ENCODE peak calls at places on chromosomes 6 and 20, in ten cellular contexts. One of them, this sample, is unnamed.

GRCh38 chr6:143023695-143024094 is 37.0 kb upstream of the AIG1 start:
- DNase-seq in MM.1S: no peak
- DNase-seq in pancreas: no peak
- DNase-seq in ascending aorta: no peak
- DNase-seq in activated B cell treated with CpG ODN at 0.5 μM for 24 hours: no peak
- DNase-seq in GM12864: no peak
- DNase-seq in HL-60: no peak
- DNase-seq in transverse colon: no peak
- DNase-seq in heart right ventricle: no peak
- DNase-seq in WTC11: no peak
- DNase-seq in this sample: no peak

GRCh38 chr20:47568019-47568418 is 66.3 kb downstream of the NCOA3 start:
- DNase-seq in ascending aorta: peak
- DNase-seq in pancreas: peak
- DNase-seq in GM12864: no peak
- DNase-seq in transverse colon: peak
- DNase-seq in heart right ventricle: peak
- DNase-seq in activated B cell treated with CpG ODN at 0.5 μM for 24 hours: no peak
- DNase-seq in HL-60: no peak
- DNase-seq in WTC11: no peak
- DNase-seq in MM.1S: no peak
- DNase-seq in this sample: no peak

GRCh38 chr20:13013411-13013810 is 4.6 kb downstream of the SPTLC3 start:
- DNase-seq in transverse colon: no peak
- DNase-seq in activated B cell treated with CpG ODN at 0.5 μM for 24 hours: no peak
- DNase-seq in WTC11: no peak
- DNase-seq in heart right ventricle: no peak
- DNase-seq in pancreas: no peak
- DNase-seq in GM12864: no peak
- DNase-seq in MM.1S: no peak
- DNase-seq in HL-60: no peak
- DNase-seq in ascending aorta: no peak
- DNase-seq in this sample: no peak

GRCh38 chr6:163159689-163160088 is 254.8 kb upstream of the QKI start:
- DNase-seq in ascending aorta: no peak
- DNase-seq in HL-60: no peak
- DNase-seq in heart right ventricle: no peak
- DNase-seq in MM.1S: no peak
- DNase-seq in pancreas: no peak
- DNase-seq in WTC11: no peak
- DNase-seq in GM12864: no peak
- DNase-seq in transverse colon: no peak
- DNase-seq in activated B cell treated with CpG ODN at 0.5 μM for 24 hours: no peak
- DNase-seq in this sample: no peak

GRCh38 chr20:20143646-20144045 is 91.3 kb downstream of the CFAP61 start:
- DNase-seq in pancreas: no peak
- DNase-seq in WTC11: no peak
- DNase-seq in activated B cell treated with CpG ODN at 0.5 μM for 24 hours: no peak
- DNase-seq in transverse colon: no peak
- DNase-seq in HL-60: no peak
- DNase-seq in GM12864: no peak
- DNase-seq in heart right ventricle: no peak
- DNase-seq in ascending aorta: no peak
- DNase-seq in MM.1S: no peak
- DNase-seq in this sample: no peak

GRCh38 chr6:144725731-144726522 is 440.8 kb downstream of the UTRN start:
- DNase-seq in GM12864: no peak
- DNase-seq in activated B cell treated with CpG ODN at 0.5 μM for 24 hours: no peak
- DNase-seq in pancreas: peak
- DNase-seq in transverse colon: no peak
- DNase-seq in heart right ventricle: peak
- DNase-seq in HL-60: no peak
- DNase-seq in MM.1S: no peak
- DNase-seq in WTC11: no peak
- DNase-seq in ascending aorta: no peak
- DNase-seq in this sample: peak

GRCh38 chr20:50152394-50153152 is 950 bp downstream of the PEDS1 start:
- DNase-seq in WTC11: no peak
- DNase-seq in HL-60: no peak
- DNase-seq in ascending aorta: no peak
- DNase-seq in activated B cell treated with CpG ODN at 0.5 μM for 24 hours: no peak
- DNase-seq in transverse colon: peak
- DNase-seq in MM.1S: no peak
- DNase-seq in heart right ventricle: no peak
- DNase-seq in GM12864: no peak
- DNase-seq in pancreas: no peak
- DNase-seq in this sample: no peak

GRCh38 chr6:40922281-40922680 is 116.7 kb downstream of the UNC5CL start:
- DNase-seq in transverse colon: no peak
- DNase-seq in GM12864: no peak
- DNase-seq in HL-60: no peak
- DNase-seq in heart right ventricle: no peak
- DNase-seq in ascending aorta: no peak
- DNase-seq in pancreas: no peak
- DNase-seq in MM.1S: no peak
- DNase-seq in activated B cell treated with CpG ODN at 0.5 μM for 24 hours: no peak
- DNase-seq in WTC11: no peak
- DNase-seq in this sample: no peak

GRCh38 chr6:145373826-145374225 is 361.5 kb downstream of the EPM2A start:
- DNase-seq in activated B cell treated with CpG ODN at 0.5 μM for 24 hours: no peak
- DNase-seq in HL-60: no peak
- DNase-seq in heart right ventricle: no peak
- DNase-seq in pancreas: no peak
- DNase-seq in GM12864: no peak
- DNase-seq in ascending aorta: no peak
- DNase-seq in transverse colon: no peak
- DNase-seq in MM.1S: no peak
- DNase-seq in WTC11: no peak
- DNase-seq in this sample: no peak

GRCh38 chr6:108662702-108663101 is 102.0 kb downstream of the FOXO3 start:
- DNase-seq in GM12864: no peak
- DNase-seq in HL-60: no peak
- DNase-seq in pancreas: no peak
- DNase-seq in WTC11: no peak
- DNase-seq in MM.1S: no peak
- DNase-seq in heart right ventricle: no peak
- DNase-seq in activated B cell treated with CpG ODN at 0.5 μM for 24 hours: no peak
- DNase-seq in transverse colon: no peak
- DNase-seq in ascending aorta: no peak
- DNase-seq in this sample: no peak

GRCh38 chr6:108666656-108667260 is 106.0 kb downstream of the FOXO3 start:
- DNase-seq in heart right ventricle: no peak
- DNase-seq in activated B cell treated with CpG ODN at 0.5 μM for 24 hours: no peak
- DNase-seq in GM12864: no peak
- DNase-seq in transverse colon: no peak
- DNase-seq in ascending aorta: no peak
- DNase-seq in MM.1S: no peak
- DNase-seq in pancreas: no peak
- DNase-seq in HL-60: no peak
- DNase-seq in WTC11: no peak
- DNase-seq in this sample: no peak

GRCh38 chr6:108661982-108662381 is 101.3 kb downstream of the FOXO3 start:
- DNase-seq in transverse colon: no peak
- DNase-seq in ascending aorta: no peak
- DNase-seq in heart right ventricle: no peak
- DNase-seq in pancreas: no peak
- DNase-seq in activated B cell treated with CpG ODN at 0.5 μM for 24 hours: no peak
- DNase-seq in WTC11: no peak
- DNase-seq in HL-60: no peak
- DNase-seq in GM12864: no peak
- DNase-seq in MM.1S: no peak
- DNase-seq in this sample: no peak

GRCh38 chr6:108667984-108668383 is 107.3 kb downstream of the FOXO3 start:
- DNase-seq in pancreas: no peak
- DNase-seq in activated B cell treated with CpG ODN at 0.5 μM for 24 hours: no peak
- DNase-seq in heart right ventricle: no peak
- DNase-seq in HL-60: no peak
- DNase-seq in WTC11: no peak
- DNase-seq in transverse colon: no peak
- DNase-seq in GM12864: no peak
- DNase-seq in ascending aorta: no peak
- DNase-seq in MM.1S: peak
- DNase-seq in this sample: no peak

DNA sequence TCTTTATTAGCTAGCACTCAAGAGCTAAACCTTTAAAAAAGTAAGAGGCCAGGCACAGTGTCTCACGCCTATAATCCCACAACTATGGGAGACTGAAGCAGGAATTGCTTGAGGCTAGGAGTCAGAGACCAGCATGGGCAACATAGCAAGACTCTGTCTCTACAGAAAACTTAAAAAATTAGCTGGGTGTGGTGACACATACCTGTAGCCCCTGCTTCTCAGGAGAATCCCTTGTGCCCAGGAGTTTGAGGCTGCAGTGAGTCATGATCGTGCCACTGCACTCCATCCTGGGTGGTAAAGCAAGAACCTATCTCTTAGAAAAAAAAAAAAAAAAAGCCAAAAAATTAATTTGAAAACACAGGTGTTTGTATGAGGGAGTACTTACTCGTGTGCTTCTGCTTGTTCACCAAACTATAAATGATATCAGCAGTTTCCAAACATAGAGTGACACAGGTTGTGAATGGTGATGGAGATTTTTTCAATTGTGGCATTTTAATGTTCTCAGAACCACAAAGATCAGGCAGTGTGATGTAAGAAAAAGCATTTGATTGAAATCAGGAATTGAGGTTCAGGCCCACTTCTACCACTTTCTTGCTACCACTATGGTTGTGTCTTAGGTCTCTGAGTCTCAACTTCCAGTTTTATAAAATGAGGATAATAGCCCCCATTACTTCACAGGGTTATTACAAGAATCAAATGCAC is 104.9 kb downstream of the FOXO3 start:
- DNase-seq in activated B cell treated with CpG ODN at 0.5 μM for 24 hours: no peak
- DNase-seq in GM12864: no peak
- DNase-seq in MM.1S: peak
- DNase-seq in transverse colon: no peak
- DNase-seq in HL-60: no peak
- DNase-seq in heart right ventricle: no peak
- DNase-seq in ascending aorta: no peak
- DNase-seq in WTC11: no peak
- DNase-seq in pancreas: no peak
- DNase-seq in this sample: no peak
- TF ChIP-seq CTCF in activated B cell treated with CpG ODN at 0.5 μM for 24 hours: no peak
- TF ChIP-seq CTCF in GM12864: no peak
- TF ChIP-seq CTCF in MM.1S: no peak
- TF ChIP-seq CTCF in transverse colon: no peak
- TF ChIP-seq CTCF in HL-60: no peak
- TF ChIP-seq CTCF in heart right ventricle: no peak
- TF ChIP-seq CTCF in ascending aorta: no peak
- TF ChIP-seq CTCF in WTC11: no peak
- TF ChIP-seq CTCF in pancreas: no peak
- TF ChIP-seq CTCF in this sample: no peak

GRCh38 chr20:653590-654426 is 808 bp upstream of the SRXN1 start:
- DNase-seq in HL-60: no peak
- DNase-seq in activated B cell treated with CpG ODN at 0.5 μM for 24 hours: no peak
- DNase-seq in heart right ventricle: no peak
- DNase-seq in ascending aorta: no peak
- DNase-seq in MM.1S: no peak
- DNase-seq in WTC11: no peak
- DNase-seq in GM12864: no peak
- DNase-seq in pancreas: peak
- DNase-seq in transverse colon: peak
- DNase-seq in this sample: no peak
- TF ChIP-seq CTCF in HL-60: no peak
- TF ChIP-seq CTCF in activated B cell treated with CpG ODN at 0.5 μM for 24 hours: no peak
- TF ChIP-seq CTCF in heart right ventricle: no peak
- TF ChIP-seq CTCF in ascending aorta: no peak
- TF ChIP-seq CTCF in MM.1S: no peak
- TF ChIP-seq CTCF in WTC11: no peak
- TF ChIP-seq CTCF in GM12864: no peak
- TF ChIP-seq CTCF in pancreas: no peak
- TF ChIP-seq CTCF in transverse colon: no peak
- TF ChIP-seq CTCF in this sample: no peak

GRCh38 chr20:34824861-34825529 is 456 bp downstream of the NCOA6 start:
- DNase-seq in ascending aorta: peak
- DNase-seq in WTC11: peak
- DNase-seq in pancreas: peak
- DNase-seq in MM.1S: peak
- DNase-seq in transverse colon: peak
- DNase-seq in activated B cell treated with CpG ODN at 0.5 μM for 24 hours: peak
- DNase-seq in heart right ventricle: peak
- DNase-seq in HL-60: no peak
- DNase-seq in GM12864: no peak
- DNase-seq in this sample: peak

GRCh38 chr20:34825530-34826362 is at the start of gene NCOA6:
- DNase-seq in ascending aorta: peak
- DNase-seq in pancreas: peak
- DNase-seq in GM12864: peak
- DNase-seq in WTC11: peak
- DNase-seq in heart right ventricle: peak
- DNase-seq in transverse colon: peak
- DNase-seq in activated B cell treated with CpG ODN at 0.5 μM for 24 hours: peak
- DNase-seq in HL-60: peak
- DNase-seq in MM.1S: peak
- DNase-seq in this sample: peak

GRCh38 chr20:34834459-34834893 is 9.0 kb upstream of the NCOA6 start:
- DNase-seq in GM12864: no peak
- DNase-seq in WTC11: no peak
- DNase-seq in heart right ventricle: no peak
- DNase-seq in MM.1S: peak
- DNase-seq in ascending aorta: no peak
- DNase-seq in HL-60: no peak
- DNase-seq in pancreas: no peak
- DNase-seq in activated B cell treated with CpG ODN at 0.5 μM for 24 hours: no peak
- DNase-seq in transverse colon: no peak
- DNase-seq in this sample: no peak

GRCh38 chr20:34824026-34824860 is 1.2 kb downstream of the NCOA6 start:
- DNase-seq in activated B cell treated with CpG ODN at 0.5 μM for 24 hours: peak
- DNase-seq in HL-60: no peak
- DNase-seq in transverse colon: peak
- DNase-seq in ascending aorta: peak
- DNase-seq in WTC11: peak
- DNase-seq in MM.1S: peak
- DNase-seq in GM12864: peak
- DNase-seq in pancreas: peak
- DNase-seq in heart right ventricle: peak
- DNase-seq in this sample: peak

DNA sequence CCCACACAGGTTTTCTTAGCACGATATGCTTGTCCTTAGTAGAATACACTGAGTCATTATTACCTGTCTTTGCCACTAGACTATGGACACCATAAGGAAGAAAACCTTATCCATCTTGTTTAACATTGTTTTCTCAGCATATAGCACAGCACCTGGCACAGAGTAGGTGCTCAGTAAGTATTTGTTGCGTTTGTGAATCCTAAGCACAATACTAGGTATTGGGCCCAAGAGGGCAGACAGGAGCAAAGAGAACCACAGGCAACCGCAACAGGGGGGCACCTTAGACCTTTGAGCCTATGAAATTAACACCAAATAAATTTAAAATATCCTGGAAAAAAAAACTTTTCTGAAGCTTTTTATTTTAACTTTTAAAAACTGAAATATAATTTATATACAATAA is 3.7 kb upstream of the NCOA6 start:
- DNase-seq in HL-60: no peak
- DNase-seq in transverse colon: no peak
- DNase-seq in MM.1S: no peak
- DNase-seq in GM12864: no peak
- DNase-seq in activated B cell treated with CpG ODN at 0.5 μM for 24 hours: no peak
- DNase-seq in ascending aorta: no peak
- DNase-seq in WTC11: no peak
- DNase-seq in pancreas: no peak
- DNase-seq in heart right ventricle: no peak
- DNase-seq in this sample: no peak
- TF ChIP-seq CTCF in HL-60: no peak
- TF ChIP-seq CTCF in transverse colon: no peak
- TF ChIP-seq CTCF in MM.1S: no peak
- TF ChIP-seq CTCF in GM12864: no peak
- TF ChIP-seq CTCF in activated B cell treated with CpG ODN at 0.5 μM for 24 hours: no peak
- TF ChIP-seq CTCF in ascending aorta: no peak
- TF ChIP-seq CTCF in WTC11: no peak
- TF ChIP-seq CTCF in pancreas: no peak
- TF ChIP-seq CTCF in heart right ventricle: no peak
- TF ChIP-seq CTCF in this sample: no peak

GRCh38 chr6:6483168-6483567 is 105.4 kb upstream of the LY86 start:
- DNase-seq in heart right ventricle: no peak
- DNase-seq in WTC11: no peak
- DNase-seq in pancreas: no peak
- DNase-seq in transverse colon: no peak
- DNase-seq in GM12864: no peak
- DNase-seq in MM.1S: no peak
- DNase-seq in HL-60: no peak
- DNase-seq in activated B cell treated with CpG ODN at 0.5 μM for 24 hours: no peak
- DNase-seq in ascending aorta: no peak
- DNase-seq in this sample: no peak
- TF ChIP-seq CTCF in heart right ventricle: no peak
- TF ChIP-seq CTCF in WTC11: no peak
- TF ChIP-seq CTCF in pancreas: no peak
- TF ChIP-seq CTCF in transverse colon: no peak
- TF ChIP-seq CTCF in GM12864: no peak
- TF ChIP-seq CTCF in MM.1S: no peak
- TF ChIP-seq CTCF in HL-60: no peak
- TF ChIP-seq CTCF in activated B cell treated with CpG ODN at 0.5 μM for 24 hours: no peak
- TF ChIP-seq CTCF in ascending aorta: no peak
- TF ChIP-seq CTCF in this sample: no peak